ENCODE peak calls at places on chromosome 22, in five cellular contexts. T is brain microvascular endothelial cell; F is fibroblast of mammary gland; X is effector memory CD8-positive, alpha-beta T cell; R is anterior cingulate cortex. D is an unnamed sample.

GRCh38 chr22:19824197-19825015 is 30.3 kb downstream of the GNB1L start:
- DNase-seq in R (no peak), T (no peak), F (no peak), X (no peak), D (peak; percentile 49)

GRCh38 chr22:28743852-28744251 is 2.0 kb downstream of the HSCB start:
- DNase-seq in X (no peak), F (no peak), T (no peak), R (no peak), D (no peak)

GRCh38 chr22:30408388-30409101 is 11.7 kb downstream of the SEC14L2 start:
- DNase-seq in F (peak; percentile 78), R (no peak), T (peak; percentile 61), X (no peak), D (no peak)

GRCh38 chr22:25745341-25746011 is 3.5 kb downstream of the MYO18B start:
- DNase-seq in R (no peak), T (peak; percentile 63), X (no peak), F (peak; percentile 86), D (no peak)

GRCh38 chr22:30328466-30329049 is 1.8 kb upstream of the TBC1D10A start:
- DNase-seq in F (no peak), T (no peak), X (no peak), R (no peak), D (no peak)

GRCh38 chr22:11598492-11599440 is 3929.2 kb upstream of the OR11H1 start:
- DNase-seq in T (no peak), F (no peak), R (no peak), X (no peak), D (no peak)

GRCh38 chr22:35959121-35959800 is 69.4 kb downstream of the RBFOX2 start:
- DNase-seq in T (no peak), X (no peak), R (no peak), F (no peak), D (no peak)

GRCh38 chr22:41919357-41920224 is 4.7 kb upstream of the SHISA8 start:
- DNase-seq in X (no peak), F (peak; percentile 25), R (no peak), T (peak; percentile 17), D (peak; percentile 85)

GRCh38 chr22:19287076-19287724 is 4.3 kb downstream of the CLTCL1 start:
- DNase-seq in T (peak; percentile 21), R (no peak), X (no peak), F (peak; percentile 54), D (no peak)

D was measured in sciatic nerve.